ENCODE peak calls at places on chromosomes 16 and 17, in five cellular contexts. K, Z, J, D and U are unnamed samples.

GRCh38 chr16:68338326-68339119 is 27.7 kb downstream of the PRMT7 start:
- DNase-seq in J (no peak), Z (no peak), K (no peak), D (no peak), U (no peak)

GRCh38 chr17:38925263-38925995 is at the start of gene LASP1NB:
- DNase-seq in K (no peak), Z (no peak), J (no peak), D (peak; percentile 63), U (no peak)

GRCh38 chr16:4314532-4315184 is 1.2 kb upstream of the GLIS2 start:
- DNase-seq in K (no peak), J (peak; percentile 65), Z (no peak), D (peak; percentile 55), U (no peak)

GRCh38 chr17:67076290-67076689 is 31.9 kb downstream of the CACNG1 start:
- DNase-seq in J (peak; percentile 58), Z (no peak), D (no peak), K (no peak), U (no peak)

GRCh38 chr17:21081967-21082366 is 39.2 kb upstream of the USP22 start:
- DNase-seq in Z (no peak), J (no peak), K (no peak), D (no peak), U (no peak)

GRCh38 chr16:1037023-1037933 is 35.3 kb upstream of the SSTR5 start:
- DNase-seq in K (no peak), D (no peak), J (peak; percentile 70), Z (no peak), U (peak; percentile 81)

GRCh38 chr17:67376509-67376891 is 581 bp upstream of the PITPNC1 start:
- DNase-seq in D (no peak), Z (no peak), K (peak; percentile 76), J (peak; percentile 71), U (no peak)

GRCh38 chr16:75908301-75908700 is 182.0 kb upstream of the CPHXL start:
- DNase-seq in J (no peak), K (no peak), D (no peak), Z (no peak), U (no peak)

GRCh38 chr16:48385272-48385953 is at the start of gene SIAH1:
- DNase-seq in K (peak; percentile 86), J (peak; percentile 95), Z (peak; percentile 82), D (peak; percentile 95), U (peak; percentile 89)

GRCh38 chr16:31700200-31700529 is 172.5 kb downstream of the AHSP start:
- DNase-seq in D (no peak), J (no peak), Z (no peak), K (no peak), U (peak; percentile 92)

DNA sequence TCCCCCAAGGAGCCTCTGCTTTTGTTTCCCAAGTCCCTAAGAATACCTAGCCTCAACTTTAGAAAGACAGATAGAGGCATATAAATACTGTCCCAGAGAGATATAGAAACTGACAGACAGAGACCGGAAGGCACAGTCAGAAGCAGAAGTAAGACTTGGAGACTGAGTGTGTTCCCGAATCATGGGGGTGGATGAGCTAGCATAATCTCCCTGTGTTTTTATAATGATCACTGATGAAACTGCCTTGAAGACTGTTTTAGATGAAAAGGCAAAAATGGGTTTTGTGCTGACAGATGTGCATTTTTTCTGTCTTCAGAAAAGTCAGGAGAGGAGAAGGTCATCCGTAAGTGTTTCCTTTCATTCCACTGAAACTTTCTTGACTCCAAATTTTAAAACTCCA is 8.3 kb upstream of the PSMD3 start:
- DNase-seq in K (no peak), J (no peak), Z (no peak), D (no peak), U (no peak)
- H3K27ac ChIP-seq in K (peak overlapping the region; percentile 48), J (peak overlapping the region; percentile 37), Z (no peak overlapping the region), D (no peak overlapping the region), U (no peak overlapping the region)

DNA sequence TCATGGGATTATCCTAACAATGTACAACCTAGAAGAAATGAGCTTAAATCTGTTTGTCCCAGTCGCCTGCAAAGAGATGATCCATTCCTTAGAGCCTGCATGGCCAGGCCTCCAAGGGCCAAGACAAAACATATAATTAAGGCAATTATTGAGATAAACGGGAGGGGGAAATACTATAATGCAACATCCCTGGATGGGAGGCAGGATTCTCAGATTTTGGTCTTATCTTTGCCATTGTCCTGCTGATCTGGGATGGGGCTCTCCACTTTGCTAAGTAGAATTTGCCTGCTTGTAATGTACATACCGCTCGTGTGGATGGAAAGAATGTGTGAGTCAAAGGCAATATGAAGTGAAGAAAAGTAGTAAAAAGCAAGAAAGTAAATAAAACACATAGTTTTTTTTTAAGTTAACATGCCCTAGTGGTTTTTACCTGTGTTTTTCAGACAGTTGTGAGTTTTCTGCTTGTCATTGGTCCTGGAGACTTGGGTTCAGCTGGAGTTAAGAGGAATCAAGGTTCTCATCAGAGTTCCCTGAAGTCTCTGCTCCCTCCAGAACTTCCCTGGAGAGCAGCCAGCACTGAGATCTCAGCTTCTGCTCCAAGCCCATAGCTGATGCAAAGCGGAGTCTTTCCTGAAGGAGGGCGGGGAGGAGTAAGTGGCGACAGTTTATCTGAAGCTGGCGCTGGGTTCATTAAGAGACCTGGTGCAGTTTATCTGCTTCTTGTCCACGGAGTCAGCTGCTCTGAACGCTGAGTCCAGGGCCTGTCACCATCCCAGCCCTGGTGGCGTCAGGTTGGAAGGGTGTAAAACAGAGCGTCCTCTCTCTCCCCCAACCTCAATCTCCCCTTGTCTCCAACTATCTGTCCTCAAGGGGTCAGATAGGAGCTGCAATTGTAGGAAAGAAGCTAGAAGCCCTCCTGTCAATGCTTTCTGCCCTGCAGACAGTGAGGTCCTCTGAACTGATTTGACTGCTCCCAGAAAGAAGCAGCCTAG is 30.1 kb downstream of the HOXB1 start:
- DNase-seq in K (no peak), Z (no peak), D (no peak), J (peak; percentile 48), U (no peak)
- TF ChIP-seq CTCF in K (no peak), Z (no peak), D (no peak), J (no peak), U (no peak)

GRCh38 chr17:46770818-46771600 is 47.5 kb downstream of the WNT3 start:
- DNase-seq in J (peak; percentile 83), K (no peak), D (peak; percentile 92), Z (no peak), U (peak; percentile 45)
- H3K27ac ChIP-seq in J (peak overlapping the region; percentile 92), K (peak overlapping the region; percentile 27), D (no peak overlapping the region), Z (peak overlapping the region; percentile 40), U (peak overlapping the region; percentile 75)

GRCh38 chr17:60393840-60394529 is 2.1 kb upstream of the USP32 start:
- DNase-seq in K (no peak), D (peak; percentile 6), Z (no peak), J (no peak), U (no peak)

GRCh38 chr17:60390881-60391418 is 983 bp downstream of the USP32 start:
- DNase-seq in D (peak; percentile 48), Z (no peak), K (no peak), J (peak; percentile 49), U (peak; percentile 28)

GRCh38 chr17:60391419-60392041 is 403 bp downstream of the USP32 start:
- DNase-seq in D (peak; percentile 86), K (no peak), J (peak; percentile 90), Z (no peak), U (peak; percentile 73)

GRCh38 chr17:60392845-60393702 is 1.1 kb upstream of the USP32 start:
- DNase-seq in K (no peak), J (peak; percentile 58), D (peak; percentile 14), Z (no peak), U (peak; percentile 21)

GRCh38 chr17:60392042-60392844 is at the start of gene USP32:
- DNase-seq in J (peak; percentile 98), K (peak; percentile 99), Z (peak; percentile 97), D (peak; percentile 99), U (peak; percentile 95)
- TF ChIP-seq CTCF in J (peak; percentile 32), K (no peak), Z (peak; percentile 12), D (peak; percentile 1), U (peak; percentile 40)